ENCODE peak calls at places on chromosomes 1 and 21, in six cellular contexts. One of them, this sample, is unnamed.

GRCh38 chr1:31297273-31298247 is 728 bp downstream of the ZCCHC17 start:
- DNase-seq in H1: no peak
- DNase-seq in HCT116: no peak
- DNase-seq in HepG2: peak
- DNase-seq in K562: peak
- DNase-seq in NT2/D1: no peak
- DNase-seq in this sample: peak

GRCh38 chr1:240258910-240259309 is 167.2 kb downstream of the FMN2 start:
- DNase-seq in H1: no peak
- DNase-seq in HCT116: no peak
- DNase-seq in HepG2: no peak
- DNase-seq in K562: no peak
- DNase-seq in NT2/D1: no peak
- DNase-seq in this sample: no peak

GRCh38 chr1:43938892-43939587 is 5.4 kb downstream of the ARTN start:
- DNase-seq in H1: no peak
- DNase-seq in HCT116: no peak
- DNase-seq in HepG2: no peak
- DNase-seq in K562: no peak
- DNase-seq in NT2/D1: peak
- DNase-seq in this sample: no peak

GRCh38 chr1:207871117-207871649 is 39.7 kb downstream of the CD34 start:
- DNase-seq in H1: no peak
- DNase-seq in HCT116: no peak
- DNase-seq in HepG2: no peak
- DNase-seq in K562: no peak
- DNase-seq in NT2/D1: no peak
- DNase-seq in this sample: no peak

GRCh38 chr1:150259758-150260669 is 2.4 kb downstream of the CA14 start:
- DNase-seq in H1: no peak
- DNase-seq in HCT116: no peak
- DNase-seq in HepG2: peak
- DNase-seq in K562: peak
- DNase-seq in NT2/D1: peak
- DNase-seq in this sample: peak

GRCh38 chr1:87684786-87685185 is 356.1 kb downstream of the LMO4 start:
- DNase-seq in H1: no peak
- DNase-seq in HCT116: no peak
- DNase-seq in HepG2: no peak
- DNase-seq in K562: no peak
- DNase-seq in NT2/D1: no peak
- DNase-seq in this sample: no peak

GRCh38 chr21:14616303-14617039 is 70.4 kb upstream of the SAMSN1 start:
- DNase-seq in H1: peak
- DNase-seq in HCT116: no peak
- DNase-seq in HepG2: no peak
- DNase-seq in K562: no peak
- DNase-seq in NT2/D1: peak
- DNase-seq in this sample: no peak

GRCh38 chr1:23343246-23344110 is 606 bp downstream of the HNRNPR start:
- DNase-seq in H1: no peak
- DNase-seq in HCT116: no peak
- DNase-seq in HepG2: peak
- DNase-seq in K562: peak
- DNase-seq in NT2/D1: no peak
- DNase-seq in this sample: no peak

GRCh38 chr21:14949603-14950002 is 115.2 kb downstream of the NRIP1 start:
- DNase-seq in H1: no peak
- DNase-seq in HCT116: no peak
- DNase-seq in HepG2: no peak
- DNase-seq in K562: no peak
- DNase-seq in NT2/D1: no peak
- DNase-seq in this sample: no peak

GRCh38 chr1:119115301-119115700 is 25.2 kb downstream of the WARS2 start:
- DNase-seq in H1: no peak
- DNase-seq in HCT116: no peak
- DNase-seq in HepG2: no peak
- DNase-seq in K562: no peak
- DNase-seq in NT2/D1: no peak
- DNase-seq in this sample: peak

GRCh38 chr1:9653783-9654517 is 2.4 kb downstream of the PIK3CD start:
- DNase-seq in H1: no peak
- DNase-seq in HCT116: no peak
- DNase-seq in HepG2: no peak
- DNase-seq in K562: no peak
- DNase-seq in NT2/D1: no peak
- DNase-seq in this sample: no peak

DNA sequence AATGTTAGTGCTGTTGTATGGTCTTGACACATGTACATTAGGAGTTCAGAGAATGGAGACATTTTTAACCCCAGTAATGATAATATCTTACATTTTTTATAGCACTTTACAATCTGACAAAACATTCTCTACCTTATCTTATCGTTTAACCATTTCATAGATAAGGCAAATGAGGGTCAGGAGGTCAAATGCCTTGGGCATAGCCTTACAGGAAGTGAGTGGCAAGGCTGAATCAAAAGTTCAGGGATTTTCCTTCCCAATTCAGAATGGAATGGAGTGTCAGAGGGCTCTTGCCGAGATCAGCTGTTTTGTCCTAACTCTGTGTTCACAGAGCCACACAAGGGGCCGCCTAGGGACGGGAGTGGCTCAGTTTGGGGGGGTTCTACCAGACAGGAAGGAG is 57.6 kb upstream of the AK4 start:
- DNase-seq in H1: no peak
- DNase-seq in HCT116: no peak
- DNase-seq in HepG2: peak
- DNase-seq in K562: no peak
- DNase-seq in NT2/D1: no peak
- DNase-seq in this sample: no peak
- TF ChIP-seq YY1 in H1: no peak
- TF ChIP-seq YY1 in HCT116: no peak
- TF ChIP-seq YY1 in HepG2: no peak
- TF ChIP-seq YY1 in K562: no peak
- TF ChIP-seq YY1 in NT2/D1: no peak
- TF ChIP-seq YY1 in this sample: no peak

DNA sequence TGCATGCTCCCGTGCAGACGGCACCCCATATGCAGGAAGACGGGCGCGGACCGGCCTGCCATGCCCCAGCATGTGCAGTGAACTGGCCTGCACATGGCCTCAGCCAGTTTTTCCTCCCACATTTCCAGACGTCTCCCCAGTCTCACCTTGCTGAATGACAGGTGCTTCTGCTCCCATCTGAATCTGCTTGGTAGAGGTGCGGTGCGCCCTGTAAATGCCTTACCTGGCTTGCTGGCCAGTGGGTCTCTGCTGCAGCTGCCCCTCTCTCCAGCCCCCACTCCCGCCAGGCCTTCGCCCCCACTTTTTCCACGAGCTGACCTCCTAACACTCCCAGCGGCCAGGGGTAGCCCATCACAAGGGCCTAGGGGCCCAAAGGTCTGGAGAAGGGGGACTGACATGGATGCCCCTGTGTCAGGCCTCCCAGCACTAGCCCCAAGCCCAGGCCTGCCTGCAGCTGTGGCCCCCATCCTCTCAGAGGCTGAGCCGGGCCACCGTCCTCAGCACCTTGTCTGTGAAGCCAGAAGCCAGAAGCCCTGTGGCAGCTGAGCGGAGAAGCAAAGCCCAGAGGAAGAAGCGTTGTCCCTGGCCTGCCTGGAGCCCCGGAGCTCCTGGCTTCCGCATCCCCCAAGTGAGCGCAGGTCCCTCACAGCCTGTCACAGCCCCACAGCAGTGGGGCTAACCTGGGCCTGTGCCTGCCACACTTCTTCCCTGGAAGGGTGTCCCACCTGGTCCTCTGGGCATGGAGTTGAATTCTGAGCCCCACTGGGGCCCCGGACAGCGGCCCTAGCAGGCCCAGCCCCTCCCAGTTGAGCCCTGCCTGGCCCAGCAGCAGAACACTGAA is 3.7 kb upstream of the SLC19A1 start:
- DNase-seq in H1: no peak
- DNase-seq in HCT116: no peak
- DNase-seq in HepG2: no peak
- DNase-seq in K562: no peak
- DNase-seq in NT2/D1: no peak
- DNase-seq in this sample: peak
- TF ChIP-seq YY1 in H1: no peak
- TF ChIP-seq YY1 in HCT116: no peak
- TF ChIP-seq YY1 in HepG2: no peak
- TF ChIP-seq YY1 in K562: no peak
- TF ChIP-seq YY1 in NT2/D1: no peak
- TF ChIP-seq YY1 in this sample: no peak

DNA sequence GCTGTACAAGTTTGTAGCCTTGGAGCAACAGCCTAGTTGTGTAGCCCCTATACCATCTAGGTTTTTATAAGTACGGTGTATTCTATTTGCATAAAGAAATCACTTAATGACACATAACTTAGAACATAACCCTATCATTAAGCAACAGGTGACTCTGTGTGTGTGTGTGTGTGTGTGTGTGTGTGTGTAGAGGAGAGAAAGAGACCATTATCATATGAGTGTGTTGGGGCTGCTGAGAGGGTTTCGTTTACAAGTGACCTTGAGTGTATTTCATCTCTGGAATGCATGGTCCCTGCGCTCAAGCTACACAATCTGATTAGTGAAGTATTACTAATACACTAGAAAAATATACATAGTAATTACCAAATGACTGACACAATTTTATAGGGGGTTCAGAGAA is 115.1 kb downstream of the RABGAP1L start:
- DNase-seq in H1: no peak
- DNase-seq in HCT116: no peak
- DNase-seq in HepG2: peak
- DNase-seq in K562: no peak
- DNase-seq in NT2/D1: no peak
- DNase-seq in this sample: no peak
- TF ChIP-seq YY1 in H1: no peak
- TF ChIP-seq YY1 in HCT116: no peak
- TF ChIP-seq YY1 in HepG2: no peak
- TF ChIP-seq YY1 in K562: no peak
- TF ChIP-seq YY1 in NT2/D1: no peak
- TF ChIP-seq YY1 in this sample: no peak

DNA sequence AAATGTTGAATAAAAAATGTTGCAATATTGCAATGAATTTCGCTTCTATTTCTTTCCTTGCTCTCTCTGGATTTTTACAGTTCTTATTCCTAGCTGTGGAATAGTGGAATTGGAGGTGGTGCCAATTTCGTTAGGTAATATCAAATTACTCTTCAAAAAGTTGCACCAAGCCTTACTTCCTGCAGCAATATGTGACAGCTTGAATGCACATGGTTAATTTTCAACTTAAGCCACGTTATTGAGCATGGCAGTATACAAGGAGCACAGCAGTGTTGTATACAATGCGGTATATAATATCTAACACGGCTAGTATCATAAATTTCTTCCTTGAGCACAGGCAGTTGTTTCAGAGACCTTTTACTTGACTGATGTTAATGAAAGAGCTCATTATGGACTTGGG is 152.5 kb downstream of the NOS1AP start:
- DNase-seq in H1: no peak
- DNase-seq in HCT116: no peak
- DNase-seq in HepG2: no peak
- DNase-seq in K562: no peak
- DNase-seq in NT2/D1: no peak
- DNase-seq in this sample: no peak
- TF ChIP-seq YY1 in H1: no peak
- TF ChIP-seq YY1 in HCT116: no peak
- TF ChIP-seq YY1 in HepG2: no peak
- TF ChIP-seq YY1 in K562: no peak
- TF ChIP-seq YY1 in NT2/D1: no peak
- TF ChIP-seq YY1 in this sample: no peak

DNA sequence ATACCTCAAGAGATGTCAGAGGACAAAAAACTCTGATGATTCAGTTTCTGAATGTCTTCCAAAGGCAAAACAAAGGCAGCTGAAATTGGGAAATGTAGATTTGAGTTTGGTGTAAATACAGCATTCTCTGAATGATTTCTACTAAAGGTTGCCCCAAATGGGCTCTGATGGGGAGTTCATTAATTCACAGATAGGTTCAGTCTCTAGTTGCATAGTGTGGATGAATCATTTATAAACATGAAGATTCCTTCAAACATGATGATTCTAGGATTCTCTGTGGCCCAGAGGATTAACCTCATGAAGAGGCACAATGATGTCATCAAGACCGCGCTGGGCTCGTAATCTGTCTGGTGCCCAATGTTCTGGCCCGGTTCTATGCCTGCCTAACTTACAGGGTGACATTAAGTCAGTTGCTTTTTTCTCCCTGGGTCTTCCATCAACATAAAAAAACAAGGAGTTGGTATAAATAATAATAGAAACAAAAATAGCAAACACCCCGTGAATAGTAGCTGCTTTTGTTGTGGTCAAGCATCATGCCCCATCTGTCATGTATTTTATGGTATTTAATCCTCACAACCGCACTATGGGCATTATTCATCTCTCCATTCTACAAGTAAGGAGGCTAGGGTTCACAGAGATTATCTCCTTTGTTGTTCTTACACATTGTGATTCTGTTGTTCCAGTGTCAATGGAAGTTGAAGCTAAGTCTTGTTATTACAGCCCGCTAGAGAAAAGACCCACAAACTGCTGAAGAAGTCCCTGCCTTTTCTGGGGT is 509.6 kb upstream of the USP24 start:
- DNase-seq in H1: no peak
- DNase-seq in HCT116: no peak
- DNase-seq in HepG2: no peak
- DNase-seq in K562: no peak
- DNase-seq in NT2/D1: no peak
- DNase-seq in this sample: no peak
- TF ChIP-seq YY1 in H1: no peak
- TF ChIP-seq YY1 in HCT116: no peak
- TF ChIP-seq YY1 in HepG2: no peak
- TF ChIP-seq YY1 in K562: no peak
- TF ChIP-seq YY1 in NT2/D1: no peak
- TF ChIP-seq YY1 in this sample: no peak

This sample was measured in SK-N-SH.